ENCODE peak calls at places on chromosome 5, in four cellular contexts. D is GM23338, R is cardiac muscle cell, I is fibroblast of lung. Y is an unnamed sample. For H3K4me1, the result is how much of the 10 kb centered on the place peaks cover.

GRCh38 chr5:57937501-57937900 is 454.9 kb upstream of the ACTBL2 start:
- DNase-seq in R (no peak), D (no peak), I (peak), Y (no peak)

GRCh38 chr5:39452846-39453245 is 28.1 kb upstream of the DAB2 start:
- DNase-seq in I (peak), R (peak), D (no peak), Y (no peak)

GRCh38 chr5:176882566-176882900 is 16.6 kb downstream of the HK3 start:
- DNase-seq in R (peak), D (no peak), I (peak), Y (no peak)

GRCh38 chr5:178086266-178086665 is 27.1 kb upstream of the N4BP3 start:
- DNase-seq in D (peak), I (no peak), R (no peak), Y (no peak)

GRCh38 chr5:133754575-133755169 is 142.3 kb upstream of the FSTL4 start:
- DNase-seq in D (peak), R (peak), I (peak), Y (no peak)

GRCh38 chr5:457195-457961 is 14.4 kb downstream of the EXOC3 start:
- DNase-seq in R (no peak), I (no peak), D (no peak), Y (no peak)

GRCh38 chr5:143931389-143931984 is 119.5 kb downstream of the HMHB1 start:
- DNase-seq in R (no peak), D (no peak), I (no peak), Y (no peak)

GRCh38 chr5:113806250-113806649 is 292.8 kb downstream of the YTHDC2 start:
- DNase-seq in I (peak), D (peak), R (peak), Y (no peak)

GRCh38 chr5:76595755-76596481 is 27.3 kb downstream of the F2RL2 start:
- DNase-seq in D (no peak), I (no peak), R (no peak), Y (no peak)

GRCh38 chr5:140875085-140876065 is at the start of gene PCDHA12:
- DNase-seq in D (peak), R (no peak), I (no peak), Y (no peak)

GRCh38 chr5:132760601-132761317 is 13.5 kb downstream of the CCNI2 start:
- DNase-seq in D (no peak), I (no peak), R (no peak), Y (no peak)

GRCh38 chr5:111748304-111748763 is 8.7 kb downstream of the NREP start:
- DNase-seq in R (peak), I (peak), D (no peak), Y (peak)

GRCh38 chr5:68533571-68534051 is 318.1 kb downstream of the PIK3R1 start:
- DNase-seq in D (no peak), I (no peak), R (no peak), Y (no peak)

GRCh38 chr5:121981254-121981653 is 19.5 kb downstream of the SRFBP1 start:
- DNase-seq in R (no peak), D (no peak), I (no peak), Y (no peak)

GRCh38 chr5:52065182-52065581 is 681.9 kb downstream of the ISL1 start:
- DNase-seq in I (no peak), R (no peak), D (no peak), Y (no peak)

GRCh38 chr5:180138976-180139730 is 67.6 kb upstream of the RNF130 start:
- DNase-seq in I (no peak), R (no peak), D (no peak), Y (no peak)

GRCh38 chr5:168578506-168579205 is 512 bp downstream of the PANK3 start:
- DNase-seq in R (no peak), I (no peak), D (peak), Y (no peak)

GRCh38 chr5:143605403-143606005 is 202.0 kb upstream of the NR3C1 start:
- DNase-seq in D (no peak), R (peak), I (peak), Y (no peak)

GRCh38 chr5:135139397-135140134 is 105.5 kb upstream of the PITX1 start:
- DNase-seq in R (peak), D (no peak), I (peak), Y (no peak)

GRCh38 chr5:151770383-151771258 is 1.1 kb upstream of the G3BP1 start:
- DNase-seq in R (peak), D (peak), I (peak), Y (peak)

DNA sequence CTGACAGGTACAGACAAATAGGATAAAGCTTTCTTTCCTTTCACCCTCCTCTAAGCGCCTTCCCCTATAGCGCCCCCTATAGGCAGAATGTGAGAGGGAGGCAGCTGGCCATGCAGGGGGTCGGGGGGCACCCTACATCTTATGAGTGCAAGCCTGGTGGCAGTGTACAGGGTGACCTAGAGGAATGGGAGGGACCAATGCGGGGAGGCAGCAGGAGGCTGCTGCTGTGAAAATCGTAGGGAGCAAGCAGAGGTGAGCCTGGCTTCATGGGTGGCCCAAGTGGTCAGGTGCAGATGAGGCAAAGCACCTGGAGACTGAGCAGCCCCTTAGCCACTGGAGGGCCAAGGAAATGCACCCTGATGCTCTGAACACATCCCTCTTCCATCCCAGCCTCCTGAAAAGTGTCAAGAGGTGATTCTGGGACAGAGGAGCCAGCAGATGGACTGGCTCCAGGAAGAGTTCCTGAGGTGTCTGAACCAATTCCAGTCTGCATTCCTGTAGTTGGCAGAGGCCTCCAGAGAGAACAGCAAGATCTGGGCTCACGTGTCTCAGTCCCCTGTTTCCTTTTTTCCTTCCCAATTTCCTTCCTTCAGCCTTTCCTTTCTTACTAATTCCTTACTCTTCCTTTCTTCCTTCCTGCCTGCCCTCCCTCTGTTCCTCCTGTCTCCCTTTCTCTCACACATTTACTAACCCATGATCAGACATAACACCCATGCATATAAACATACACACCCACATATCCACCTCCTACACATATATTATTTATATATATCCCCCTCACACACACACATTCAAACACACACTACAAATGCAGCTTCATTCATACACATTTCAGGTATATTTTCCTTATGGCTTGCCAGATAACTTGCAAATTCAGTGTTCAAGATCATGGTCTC is 32.8 kb upstream of the GALNT10 start:
- DNase-seq in R (peak), I (no peak), D (peak), Y (no peak)
- TF ChIP-seq CTCF in R (peak), I (peak), D (peak), Y (no peak)

DNA sequence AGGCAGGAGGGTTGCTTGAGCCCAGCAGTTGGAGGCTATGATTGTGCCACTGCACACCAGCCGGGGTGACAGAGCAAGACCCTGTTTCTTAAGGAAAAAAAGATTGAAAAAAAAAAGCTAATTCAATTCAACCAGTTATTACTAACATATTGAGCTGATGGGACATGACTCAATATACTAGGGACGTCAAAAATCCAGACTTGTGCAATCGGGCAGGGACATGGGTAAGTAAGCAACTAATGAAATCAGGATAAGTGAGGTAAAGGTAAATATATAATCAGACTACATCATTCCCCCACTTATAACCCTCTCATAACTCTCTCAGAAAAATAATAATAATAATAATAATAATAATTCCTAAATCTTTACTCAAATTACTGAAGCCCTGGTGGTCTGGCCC is 975 bp upstream of the HAVCR1 start:
- DNase-seq in D (no peak), I (no peak), R (no peak), Y (no peak)
- H3K4me1 ChIP-seq in D (under half), I (under half), R (under half), Y (under half)

GRCh38 chr5:125006011-125006685 is 259.7 kb upstream of the ZNF608 start:
- DNase-seq in R (no peak), D (peak), I (no peak), Y (no peak)
- H3K4me3 ChIP-seq in R (no peak), D (no peak), I (no peak), Y (no peak)

GRCh38 chr5:119396265-119396664 is 40.4 kb downstream of the TNFAIP8 start:
- DNase-seq in D (no peak), I (no peak), R (no peak), Y (no peak)
- TF ChIP-seq CTCF in D (no peak), I (no peak), R (no peak), Y (no peak)

DNA sequence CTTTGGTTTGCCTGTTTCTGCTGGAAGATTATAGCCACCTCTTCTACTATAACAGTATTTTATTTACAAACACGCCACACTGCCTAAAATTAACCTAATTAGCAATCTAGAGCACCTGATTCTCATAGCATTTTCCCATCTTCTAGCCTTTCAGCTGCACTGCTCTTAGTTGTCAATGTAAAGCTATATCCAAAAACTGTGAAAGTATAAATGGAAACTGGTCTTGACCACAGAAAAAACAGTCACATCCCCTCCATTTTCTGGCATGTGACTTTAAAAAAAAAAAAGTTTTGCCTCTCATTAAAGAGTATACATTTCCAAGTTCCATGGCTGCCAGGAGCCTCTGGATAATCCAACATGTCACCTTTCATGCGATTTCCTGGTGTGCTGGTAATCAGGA is 287.8 kb downstream of the DTWD2 start:
- DNase-seq in D (no peak), I (no peak), R (no peak), Y (no peak)
- H3K4me1 ChIP-seq in D (under half), I (under half), R (under half), Y (under half)

GRCh38 chr5:93603191-93603590 is 20.2 kb downstream of the NR2F1 start:
- DNase-seq in R (no peak), D (peak), I (peak), Y (no peak)

GRCh38 chr5:93602261-93603149 is 19.5 kb downstream of the NR2F1 start:
- DNase-seq in R (no peak), I (peak), D (peak), Y (no peak)

GRCh38 chr5:93603711-93604118 is 20.7 kb downstream of the NR2F1 start:
- DNase-seq in R (no peak), I (peak), D (peak), Y (no peak)

GRCh38 chr5:93606384-93606752 is 23.3 kb downstream of the NR2F1 start:
- DNase-seq in D (no peak), R (no peak), I (no peak), Y (no peak)

DNA sequence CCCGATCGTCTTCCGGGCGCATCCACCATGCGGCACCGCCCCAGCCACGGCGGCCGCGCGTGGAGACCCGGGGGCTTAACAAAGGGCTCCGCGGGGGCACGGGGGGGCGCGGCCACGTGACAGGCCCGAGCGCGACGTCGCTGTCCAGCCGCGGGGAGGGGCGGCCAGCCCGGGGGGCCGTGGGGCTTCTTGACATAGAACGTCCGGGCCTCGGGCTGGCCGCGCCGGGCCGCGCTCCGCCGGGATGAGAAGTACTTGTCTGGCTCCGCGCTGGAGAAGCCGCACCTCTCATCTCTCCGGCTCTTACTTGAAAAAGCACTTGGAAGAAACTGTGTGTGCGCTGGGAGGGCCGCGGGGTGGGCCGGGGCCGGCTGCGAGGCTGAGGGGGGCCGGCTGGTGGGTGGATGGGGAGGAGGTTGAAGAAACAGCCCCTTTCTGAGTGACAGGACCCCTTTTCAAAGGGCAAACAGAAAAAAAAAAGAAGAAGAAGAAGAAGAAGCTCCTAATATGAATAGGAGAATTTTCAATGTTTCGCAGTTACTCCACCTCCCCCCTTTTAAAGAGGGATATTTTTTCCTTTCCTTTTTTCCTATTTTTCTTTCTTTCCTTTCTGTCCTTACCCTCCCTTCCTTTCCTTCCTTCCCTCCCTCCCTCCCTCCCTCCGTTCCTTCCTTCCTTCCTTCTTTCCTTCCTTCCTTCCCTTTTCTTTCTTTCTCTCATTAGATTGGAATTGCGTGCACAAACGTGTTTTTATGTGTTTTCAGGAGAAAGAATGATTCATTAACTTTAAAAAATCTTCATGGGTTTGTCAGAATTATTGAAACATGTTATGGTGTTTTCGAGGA is 21.3 kb downstream of the NR2F1 start:
- DNase-seq in I (peak), D (peak), R (peak), Y (no peak)
- H3K4me3 ChIP-seq in I (peak), D (peak), R (no peak), Y (no peak)